ENCODE peak calls at places on chromosomes 1 and 21, in five cellular contexts. D is stimulated activated CD4-positive, alpha-beta T cell treated with anti-CD3 and anti-CD28 coated beads, TNF-alpha, amount 100 ng/mL, for 48 hours; X is stimulated activated CD8-positive, alpha-beta memory T cell treated with anti-CD3 and anti-CD28 coated beads, Interleukin-15, amount 100 ng/mL, for 48 hours; F is heart right ventricle; L is putamen. H is an unnamed sample.

GRCh38 chr1:31705080-31705866 is 1.5 kb upstream of the COL16A1 start:
- DNase-seq in X (peak), F (peak), D (peak), L (peak), H (peak)

GRCh38 chr1:115215703-115216521 is 122.1 kb downstream of the NGF start:
- DNase-seq in L (no peak), F (no peak), D (no peak), X (no peak), H (no peak)

GRCh38 chr21:33380483-33380998 is 22.7 kb upstream of the IFNGR2 start:
- DNase-seq in X (peak), L (no peak), F (peak), D (peak), H (peak)

GRCh38 chr1:100217834-100218233 is 31.8 kb downstream of the DBT start:
- DNase-seq in L (no peak), F (peak), X (no peak), D (no peak), H (no peak)

GRCh38 chr1:77889671-77890070 is 1.2 kb downstream of the NEXN start:
- DNase-seq in F (no peak), D (no peak), X (no peak), L (no peak), H (no peak)

GRCh38 chr1:40944326-40944725 is 35.2 kb upstream of the CTPS1 start:
- DNase-seq in L (no peak), D (no peak), X (no peak), F (no peak), H (no peak)

GRCh38 chr1:174134000-174134659 is 25.2 kb upstream of the RABGAP1L start:
- DNase-seq in F (no peak), D (no peak), L (no peak), X (no peak), H (no peak)

GRCh38 chr1:161196521-161197451 is 2.1 kb downstream of the ADAMTS4 start:
- DNase-seq in L (no peak), F (peak), X (no peak), D (no peak), H (no peak)

GRCh38 chr1:98429851-98430496 is 231.5 kb upstream of the SNX7 start:
- DNase-seq in D (no peak), X (no peak), L (peak), F (no peak), H (no peak)

GRCh38 chr1:178048426-178048825 is 45.5 kb upstream of the RASAL2 start:
- DNase-seq in L (no peak), D (no peak), F (no peak), X (no peak), H (no peak)

GRCh38 chr1:93629101-93630059 is 52.3 kb downstream of the BCAR3 start:
- DNase-seq in L (peak), X (no peak), F (peak), D (no peak), H (peak)

GRCh38 chr1:92749024-92749634 is 35.8 kb downstream of the EVI5 start:
- DNase-seq in F (peak), D (peak), X (no peak), L (peak), H (no peak)

GRCh38 chr1:198056255-198056654 is 100.5 kb upstream of the NEK7 start:
- DNase-seq in D (no peak), L (no peak), F (no peak), X (no peak), H (no peak)

GRCh38 chr1:167229719-167230385 is 9.2 kb downstream of the POU2F1 start:
- DNase-seq in D (no peak), X (no peak), F (no peak), L (no peak), H (no peak)

GRCh38 chr1:192878249-192878648 is 69.4 kb downstream of the RGS2 start:
- DNase-seq in X (no peak), F (peak), D (no peak), L (no peak), H (no peak)

GRCh38 chr1:70583522-70583921 is 172.5 kb downstream of the CTH start:
- DNase-seq in F (no peak), D (no peak), L (no peak), X (no peak), H (no peak)

GRCh38 chr1:31444725-31445448 is 31.9 kb downstream of the SERINC2 start:
- DNase-seq in X (no peak), F (no peak), D (no peak), L (no peak), H (no peak)

GRCh38 chr1:44354268-44354839 is 703 bp downstream of the ERI3 start:
- DNase-seq in F (no peak), D (no peak), L (no peak), X (no peak), H (no peak)

GRCh38 chr1:161128591-161129420 is 3.7 kb downstream of the DEDD start:
- DNase-seq in F (no peak), D (no peak), L (no peak), X (no peak), H (no peak)

GRCh38 chr1:228437424-228437823 is 20.8 kb upstream of the TRIM17 start:
- DNase-seq in F (no peak), X (no peak), D (no peak), L (no peak), H (no peak)

H was measured in CD8-positive, alpha-beta T cell.